ENCODE peak calls at places on chromosomes 5 and 9, in seven cellular contexts. S is epithelial cell of proximal tubule, R is tibial nerve, E is GM23338, H is HFF-Myc, T is endodermal cell, B is fibroblast of mammary gland. F is an unnamed sample.

GRCh38 chr5:171337207-171337562 is 28.1 kb downstream of the TLX3 start:
- DNase-seq in S (no peak), R (no peak), E (no peak), H (no peak), T (no peak), B (no peak), F (no peak)

GRCh38 chr9:114289571-114290481 is 33.1 kb upstream of the ORM1 start:
- DNase-seq in S (no peak), R (no peak), E (no peak), H (no peak), T (peak), B (no peak), F (no peak)

GRCh38 chr9:34927061-34927460 is 31.0 kb upstream of the PHF24 start:
- DNase-seq in S (no peak), R (no peak), E (no peak), H (no peak), T (no peak), B (no peak), F (no peak)

GRCh38 chr9:92671323-92671722 is 1.4 kb upstream of the IPPK start:
- DNase-seq in S (no peak), R (peak), E (peak), H (peak), T (peak), B (peak), F (peak)

GRCh38 chr5:67244345-67244793 is 47.8 kb upstream of the CD180 start:
- DNase-seq in S (no peak), R (no peak), E (no peak), H (no peak), T (no peak), B (no peak), F (peak)

GRCh38 chr9:128902351-128903078 is 18.3 kb upstream of the PHYHD1 start:
- DNase-seq in S (no peak), R (no peak), E (no peak), H (no peak), T (no peak), B (no peak), F (peak)

GRCh38 chr5:10503997-10504761 is 59.7 kb upstream of the ANKRD33B start:
- DNase-seq in S (no peak), R (no peak), E (no peak), H (no peak), T (no peak), B (peak), F (no peak)

GRCh38 chr5:76983468-76983867 is 30.6 kb downstream of the CRHBP start:
- DNase-seq in S (no peak), R (no peak), E (no peak), H (no peak), T (no peak), B (peak), F (no peak)

GRCh38 chr5:90037646-90038045 is 371.9 kb downstream of the CETN3 start:
- DNase-seq in S (no peak), R (no peak), E (no peak), H (no peak), T (no peak), B (peak), F (no peak)

GRCh38 chr5:157004893-157005551 is 42.0 kb upstream of the TIMD4 start:
- DNase-seq in S (peak), R (no peak), E (no peak), H (no peak), T (no peak), B (peak), F (no peak)

GRCh38 chr5:173923236-173924104 is 35.3 kb downstream of the CPEB4 start:
- DNase-seq in S (no peak), R (no peak), E (peak), H (no peak), T (no peak), B (no peak), F (no peak)

GRCh38 chr9:112061152-112061740 is 113.9 kb downstream of the SUSD1 start:
- DNase-seq in S (peak), R (peak), E (no peak), H (peak), T (no peak), B (peak), F (peak)

GRCh38 chr9:94086468-94086867 is 2.2 kb downstream of the PTPDC1 start:
- DNase-seq in S (no peak), R (no peak), E (no peak), H (no peak), T (no peak), B (peak), F (peak)

GRCh38 chr9:121661328-121661727 is 9.9 kb downstream of the DAB2IP start:
- DNase-seq in S (no peak), R (no peak), E (no peak), H (no peak), T (no peak), B (no peak), F (no peak)

GRCh38 chr9:84261082-84261746 is 79.3 kb downstream of the SLC28A3 start:
- DNase-seq in S (no peak), R (peak), E (peak), H (peak), T (peak), B (peak), F (peak)

GRCh38 chr9:137694962-137695875 is 76.4 kb downstream of the EHMT1 start:
- DNase-seq in S (no peak), R (no peak), E (peak), H (no peak), T (peak), B (peak), F (no peak)

GRCh38 chr5:40204157-40204556 is 475.6 kb upstream of the PTGER4 start:
- DNase-seq in S (no peak), R (no peak), E (no peak), H (no peak), T (no peak), B (no peak), F (no peak)

GRCh38 chr5:39992617-39993203 is 567.9 kb upstream of the DAB2 start:
- DNase-seq in S (no peak), R (no peak), E (no peak), H (no peak), T (no peak), B (peak), F (peak)

GRCh38 chr5:95284512-95285405 is at the start of gene MCTP1:
- DNase-seq in S (no peak), R (no peak), E (peak), H (no peak), T (peak), B (no peak), F (peak)

GRCh38 chr9:111443454-111443853 is 40.7 kb downstream of the ECPAS start:
- DNase-seq in S (no peak), R (no peak), E (no peak), H (no peak), T (no peak), B (no peak), F (no peak)

GRCh38 chr9:4573634-4574391 is 83.5 kb downstream of the SLC1A1 start:
- DNase-seq in S (no peak), R (no peak), E (no peak), H (no peak), T (no peak), B (no peak), F (no peak)

GRCh38 chr5:150469718-150470470 is 20.4 kb upstream of the RPS14 start:
- DNase-seq in S (peak), R (no peak), E (no peak), H (peak), T (no peak), B (peak), F (peak)

GRCh38 chr9:114390952-114391351 is 3.2 kb upstream of the AKNA start:
- DNase-seq in S (no peak), R (no peak), E (no peak), H (no peak), T (no peak), B (no peak), F (no peak)

DNA sequence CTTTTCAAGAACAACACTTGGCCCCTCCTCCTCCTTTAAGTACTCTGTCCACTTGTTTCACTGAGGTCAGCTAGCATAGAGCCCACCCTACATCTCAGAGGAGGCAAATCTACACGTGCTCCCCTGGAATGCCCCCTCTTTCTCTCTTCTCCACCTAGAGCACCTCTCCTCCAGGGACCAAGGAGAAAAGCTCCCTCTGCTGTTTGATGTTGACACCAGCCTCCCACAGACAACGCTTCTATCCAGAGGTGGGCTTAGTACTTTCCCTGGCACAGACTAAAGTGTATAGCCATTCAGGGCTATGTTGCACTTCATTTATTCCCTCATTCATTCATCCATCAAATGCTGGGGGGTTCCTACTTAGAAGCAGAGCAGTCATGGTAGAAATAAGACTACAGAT is 68.2 kb upstream of the TAF1L start:
- DNase-seq in S (no peak), R (no peak), E (peak), H (no peak), T (peak), B (no peak), F (peak)
- TF ChIP-seq CTCF in S (peak), R (no peak), E (peak), H (peak), T (peak), B (peak), F (peak)

DNA sequence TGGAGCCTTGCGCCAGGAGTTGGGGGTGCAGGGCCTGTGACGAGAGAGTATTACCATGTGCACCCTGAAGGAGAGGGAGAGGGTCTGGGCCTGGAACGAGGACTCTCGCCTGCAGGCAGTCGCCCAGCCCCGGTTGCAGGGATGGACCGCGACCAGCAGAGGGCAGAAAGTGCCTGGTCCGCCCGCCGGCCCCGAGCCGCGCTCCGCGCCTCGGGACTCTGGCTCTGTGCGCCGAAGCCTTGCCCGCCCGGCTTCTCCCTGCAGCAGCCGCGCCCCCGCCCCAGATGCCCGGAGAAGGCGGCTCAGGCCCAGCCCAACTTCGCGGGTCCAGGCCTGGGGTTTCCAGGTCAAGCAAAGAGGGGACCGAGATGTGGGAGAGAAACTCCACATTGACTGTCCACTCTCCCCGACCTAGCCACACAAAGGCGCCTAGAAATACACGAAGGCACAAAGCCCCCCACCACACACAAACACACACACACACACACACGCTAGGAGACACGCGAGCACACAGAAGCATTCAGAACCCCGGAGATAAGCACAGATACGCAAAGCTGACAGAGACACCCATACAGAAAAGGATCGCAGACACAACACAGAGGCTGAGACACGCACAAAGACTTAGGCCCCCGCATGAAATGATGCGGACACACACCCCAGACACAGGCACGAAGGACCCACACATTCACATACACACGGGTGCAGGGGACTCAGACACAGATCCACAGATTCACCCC is 2.0 kb upstream of the LMX1B start:
- DNase-seq in S (no peak), R (peak), E (peak), H (no peak), T (peak), B (peak), F (peak)
- H3K4me3 ChIP-seq in S (no peak), R (peak), E (peak), H (no peak), T (peak), B (no peak), F (no peak)

GRCh38 chr9:68847765-68848164 is 142.7 kb downstream of the PIP5K1B start:
- DNase-seq in S (no peak), R (no peak), E (no peak), H (no peak), T (no peak), B (no peak), F (no peak)

GRCh38 chr9:68842568-68842967 is 137.5 kb downstream of the PIP5K1B start:
- DNase-seq in S (no peak), R (no peak), E (no peak), H (no peak), T (no peak), B (no peak), F (no peak)

GRCh38 chr9:68843239-68843638 is 138.2 kb downstream of the PIP5K1B start:
- DNase-seq in S (no peak), R (no peak), E (no peak), H (no peak), T (no peak), B (no peak), F (peak)

GRCh38 chr9:68844196-68844595 is 139.2 kb downstream of the PIP5K1B start:
- DNase-seq in S (no peak), R (no peak), E (no peak), H (no peak), T (no peak), B (no peak), F (no peak)

GRCh38 chr9:68844623-68845612 is 139.9 kb downstream of the PIP5K1B start:
- DNase-seq in S (no peak), R (peak), E (peak), H (no peak), T (peak), B (peak), F (peak)
- TF ChIP-seq CTCF in S (peak), R (peak), E (peak), H (peak), T (peak), B (peak), F (peak)

GRCh38 chr9:88530051-88530450 is 4.9 kb upstream of the NXNL2 start:
- DNase-seq in S (peak), R (no peak), E (no peak), H (peak), T (no peak), B (peak), F (no peak)

GRCh38 chr9:88529496-88529895 is 5.5 kb upstream of the NXNL2 start:
- DNase-seq in S (no peak), R (no peak), E (no peak), H (no peak), T (no peak), B (no peak), F (no peak)

GRCh38 chr9:88533951-88534455 is 975 bp upstream of the NXNL2 start:
- DNase-seq in S (no peak), R (no peak), E (peak), H (no peak), T (peak), B (peak), F (peak)

GRCh38 chr9:88532320-88532719 is 2.7 kb upstream of the NXNL2 start:
- DNase-seq in S (peak), R (no peak), E (peak), H (no peak), T (peak), B (peak), F (peak)

GRCh38 chr9:88531920-88532319 is 3.1 kb upstream of the NXNL2 start:
- DNase-seq in S (no peak), R (no peak), E (peak), H (no peak), T (peak), B (no peak), F (no peak)
- H3K4me3 ChIP-seq in S (peak), R (no peak), E (peak), H (peak), T (peak), B (peak), F (no peak)

GRCh38 chr9:134987906-134988700 is 70.4 kb upstream of the FCN1 start:
- DNase-seq in S (no peak), R (no peak), E (no peak), H (no peak), T (no peak), B (no peak), F (no peak)
- TF ChIP-seq CTCF in S (no peak), R (no peak), E (no peak), H (no peak), T (no peak), B (no peak), F (no peak)

F was measured in epithelial cell of esophagus.